ENCODE peak calls at places on chromosomes 12 and 14, in ten cellular contexts. N is SW 1271, K is left ventricle myocardium inferior, O is astrocyte of the spinal cord, J is T-helper 2 cell, U is fibroblast of the aortic adventitia, I is SK-MEL-5, E is posterior vena cava, S is caudate nucleus, T is WTC11. P is an unnamed sample.

GRCh38 chr14:23053426-23053825 is 3.9 kb downstream of the CDH24 start:
- DNase-seq in J (no peak), T (no peak), I (no peak), O (no peak), N (no peak), S (no peak), E (no peak), U (no peak), K (no peak), P (no peak)

GRCh38 chr12:62632521-62632920 is 165.9 kb downstream of the MON2 start:
- DNase-seq in N (no peak), J (no peak), K (peak), O (peak), E (no peak), I (peak), U (peak), S (no peak), T (peak), P (no peak)

GRCh38 chr12:56990648-56991318 is 15.6 kb downstream of the ZBTB39 start:
- DNase-seq in E (no peak), I (no peak), J (no peak), T (no peak), S (no peak), O (no peak), N (no peak), K (no peak), U (no peak), P (no peak)

GRCh38 chr12:49979061-49979586 is 6.4 kb downstream of the AQP6 start:
- DNase-seq in N (no peak), T (no peak), S (no peak), O (no peak), K (no peak), U (no peak), E (no peak), I (no peak), J (no peak), P (peak)

GRCh38 chr14:99080306-99080705 is 191.7 kb downstream of the BCL11B start:
- DNase-seq in J (no peak), N (no peak), K (no peak), S (no peak), O (no peak), I (no peak), U (no peak), T (no peak), E (no peak), P (no peak)

GRCh38 chr14:32426596-32427408 is 97.7 kb downstream of the AKAP6 start:
- DNase-seq in J (no peak), K (no peak), T (no peak), N (no peak), O (no peak), I (peak), E (no peak), U (no peak), S (no peak), P (no peak)

GRCh38 chr12:103020839-103021238 is 63.4 kb downstream of the ASCL1 start:
- DNase-seq in T (no peak), K (no peak), J (no peak), E (no peak), N (no peak), U (no peak), S (no peak), I (no peak), O (no peak), P (no peak)

GRCh38 chr14:69484444-69485113 is at the start of gene PLEKHD1:
- DNase-seq in E (peak), O (no peak), U (no peak), J (no peak), S (no peak), T (peak), I (no peak), K (no peak), N (no peak), P (no peak)

GRCh38 chr14:67440513-67440912 is 28.5 kb upstream of the PLEK2 start:
- DNase-seq in O (no peak), U (no peak), T (no peak), K (no peak), S (no peak), E (no peak), J (no peak), I (no peak), N (no peak), P (no peak)

GRCh38 chr14:103316723-103317122 is 17.3 kb upstream of the EIF5 start:
- DNase-seq in T (no peak), S (no peak), I (no peak), N (no peak), E (peak), U (no peak), K (no peak), J (no peak), O (no peak), P (no peak)

GRCh38 chr12:21662122-21662792 is 4.6 kb upstream of the LDHB start:
- DNase-seq in I (no peak), T (no peak), K (no peak), U (no peak), S (no peak), N (no peak), J (no peak), E (peak), O (no peak), P (no peak)

GRCh38 chr12:24768415-24768814 is 180.5 kb downstream of the BCAT1 start:
- DNase-seq in J (no peak), E (no peak), O (no peak), T (no peak), U (no peak), K (no peak), I (no peak), S (no peak), N (no peak), P (no peak)

GRCh38 chr12:121797937-121798801 is 4.7 kb upstream of the RHOF start:
- DNase-seq in U (peak), J (no peak), N (no peak), S (peak), T (no peak), I (peak), E (peak), O (peak), K (peak), P (peak)

GRCh38 chr12:77213316-77213715 is 147.9 kb upstream of the E2F7 start:
- DNase-seq in U (no peak), J (no peak), T (no peak), E (no peak), N (no peak), K (no peak), O (no peak), S (no peak), I (peak), P (no peak)

GRCh38 chr12:20040194-20040593 is 328.1 kb upstream of the PDE3A start:
- DNase-seq in E (no peak), I (no peak), J (no peak), K (no peak), O (no peak), N (no peak), U (no peak), S (no peak), T (no peak), P (no peak)

GRCh38 chr12:55724940-55725309 is 3.9 kb downstream of the CD63 start:
- DNase-seq in J (no peak), U (no peak), K (no peak), E (peak), T (no peak), I (no peak), S (no peak), N (no peak), O (no peak), P (no peak)

GRCh38 chr14:34251662-34252061 is 210.4 kb downstream of the SPTSSA start:
- DNase-seq in U (no peak), I (no peak), N (no peak), E (no peak), O (no peak), T (no peak), J (no peak), S (no peak), K (no peak), P (no peak)

GRCh38 chr12:50186667-50187066 is 19.5 kb upstream of the CERS5 start:
- DNase-seq in U (peak), E (no peak), J (no peak), O (peak), I (no peak), K (no peak), N (no peak), S (no peak), T (no peak), P (no peak)

GRCh38 chr14:53692451-53693330 is 263.9 kb downstream of the BMP4 start:
- DNase-seq in U (no peak), K (no peak), J (no peak), I (no peak), T (no peak), O (no peak), S (no peak), N (no peak), E (no peak), P (no peak)

GRCh38 chr12:12779529-12779928 is 5.9 kb upstream of the APOLD1 start:
- DNase-seq in I (no peak), T (no peak), E (no peak), N (peak), O (peak), J (no peak), K (no peak), S (no peak), U (peak), P (no peak)

GRCh38 chr12:96047621-96048211 is 12.3 kb upstream of the LTA4H start:
- DNase-seq in K (no peak), J (no peak), I (no peak), U (peak), T (no peak), S (no peak), N (no peak), O (peak), E (no peak), P (no peak)

GRCh38 chr12:68675098-68675842 is 11.5 kb upstream of the NUP107 start:
- DNase-seq in J (peak), T (no peak), U (no peak), E (no peak), I (no peak), K (no peak), N (no peak), S (no peak), O (no peak), P (no peak)

GRCh38 chr12:95205016-95205415 is 12.3 kb downstream of the FGD6 start:
- DNase-seq in N (no peak), O (no peak), S (no peak), T (no peak), K (no peak), I (no peak), U (no peak), J (no peak), E (no peak), P (no peak)

GRCh38 chr12:116152268-116152667 is 125.2 kb downstream of the MED13L start:
- DNase-seq in O (peak), J (peak), U (peak), T (no peak), E (no peak), K (no peak), I (no peak), N (no peak), S (no peak), P (no peak)

GRCh38 chr12:45232771-45233372 is 17.0 kb downstream of the ANO6 start:
- DNase-seq in T (peak), O (peak), U (peak), N (peak), K (no peak), I (peak), S (no peak), J (no peak), E (no peak), P (no peak)